ENCODE peak calls at places on chromosome 17, in four cellular contexts. One of them, this sample, is unnamed.

GRCh38 chr17:34409352-34409751 is 46.3 kb upstream of the CCL1 start:
- DNase-seq in SW480: no peak
- DNase-seq in stimulated activated CD4-positive, alpha-beta T cell treated with anti-CD3 and anti-CD28 coated beads, Interleukin-2, amount 100 ng/mL, for 48 hours: no peak
- DNase-seq in hippocampal formation: no peak
- DNase-seq in this sample: no peak

GRCh38 chr17:71764507-71764906 is 356.3 kb upstream of the SOX9 start:
- DNase-seq in SW480: no peak
- DNase-seq in stimulated activated CD4-positive, alpha-beta T cell treated with anti-CD3 and anti-CD28 coated beads, Interleukin-2, amount 100 ng/mL, for 48 hours: no peak
- DNase-seq in hippocampal formation: no peak
- DNase-seq in this sample: no peak

GRCh38 chr17:64747938-64748540 is 85.9 kb upstream of the SMURF2 start:
- DNase-seq in SW480: no peak
- DNase-seq in stimulated activated CD4-positive, alpha-beta T cell treated with anti-CD3 and anti-CD28 coated beads, Interleukin-2, amount 100 ng/mL, for 48 hours: no peak
- DNase-seq in hippocampal formation: no peak
- DNase-seq in this sample: peak

GRCh38 chr17:73690581-73691135 is 46.4 kb upstream of the SDK2 start:
- DNase-seq in SW480: no peak
- DNase-seq in stimulated activated CD4-positive, alpha-beta T cell treated with anti-CD3 and anti-CD28 coated beads, Interleukin-2, amount 100 ng/mL, for 48 hours: no peak
- DNase-seq in hippocampal formation: no peak
- DNase-seq in this sample: no peak

GRCh38 chr17:66810951-66811682 is 23.8 kb upstream of the CACNG5 start:
- DNase-seq in SW480: no peak
- DNase-seq in stimulated activated CD4-positive, alpha-beta T cell treated with anti-CD3 and anti-CD28 coated beads, Interleukin-2, amount 100 ng/mL, for 48 hours: no peak
- DNase-seq in hippocampal formation: no peak
- DNase-seq in this sample: no peak

GRCh38 chr17:36675250-36675649 is 73.9 kb downstream of the MRM1 start:
- DNase-seq in SW480: no peak
- DNase-seq in stimulated activated CD4-positive, alpha-beta T cell treated with anti-CD3 and anti-CD28 coated beads, Interleukin-2, amount 100 ng/mL, for 48 hours: no peak
- DNase-seq in hippocampal formation: no peak
- DNase-seq in this sample: no peak

GRCh38 chr17:51298508-51299371 is 38.4 kb downstream of the UTP18 start:
- DNase-seq in SW480: peak
- DNase-seq in stimulated activated CD4-positive, alpha-beta T cell treated with anti-CD3 and anti-CD28 coated beads, Interleukin-2, amount 100 ng/mL, for 48 hours: no peak
- DNase-seq in hippocampal formation: peak
- DNase-seq in this sample: no peak

GRCh38 chr17:59373879-59374495 is 42.5 kb downstream of the YPEL2 start:
- DNase-seq in SW480: no peak
- DNase-seq in stimulated activated CD4-positive, alpha-beta T cell treated with anti-CD3 and anti-CD28 coated beads, Interleukin-2, amount 100 ng/mL, for 48 hours: no peak
- DNase-seq in hippocampal formation: no peak
- DNase-seq in this sample: peak

GRCh38 chr17:14061666-14062560 is 7.4 kb upstream of the COX10 start:
- DNase-seq in SW480: no peak
- DNase-seq in stimulated activated CD4-positive, alpha-beta T cell treated with anti-CD3 and anti-CD28 coated beads, Interleukin-2, amount 100 ng/mL, for 48 hours: no peak
- DNase-seq in hippocampal formation: no peak
- DNase-seq in this sample: no peak

GRCh38 chr17:76077582-76078110 is 1.3 kb upstream of the ZACN start:
- DNase-seq in SW480: no peak
- DNase-seq in stimulated activated CD4-positive, alpha-beta T cell treated with anti-CD3 and anti-CD28 coated beads, Interleukin-2, amount 100 ng/mL, for 48 hours: no peak
- DNase-seq in hippocampal formation: no peak
- DNase-seq in this sample: no peak

GRCh38 chr17:21098934-21099687 is 27.7 kb upstream of the DHRS7B start:
- DNase-seq in SW480: peak
- DNase-seq in stimulated activated CD4-positive, alpha-beta T cell treated with anti-CD3 and anti-CD28 coated beads, Interleukin-2, amount 100 ng/mL, for 48 hours: peak
- DNase-seq in hippocampal formation: peak
- DNase-seq in this sample: no peak